ENCODE peak calls at places on chromosome 10, in four cellular contexts. U is GM10248, E is left ventricle myocardium inferior, X is fibroblast of pulmonary artery. W is an unnamed sample.

GRCh38 chr10:7258948-7259523 is 151.8 kb downstream of the SFMBT2 start:
- DNase-seq in U (peak; percentile 59), E (no peak), X (no peak), W (no peak)

GRCh38 chr10:19702215-19702614 is 114.0 kb upstream of the PLXDC2 start:
- DNase-seq in U (no peak), E (no peak), X (peak; percentile 52), W (peak; percentile 35)

GRCh38 chr10:48589266-48589665 is 15.6 kb downstream of the ARHGAP22 start:
- DNase-seq in U (no peak), E (no peak), X (peak; percentile 89), W (peak; percentile 93)

GRCh38 chr10:80064120-80064886 is 14.2 kb upstream of the TMEM254 start:
- DNase-seq in U (no peak), E (no peak), X (no peak), W (peak; percentile 50)

GRCh38 chr10:130927157-130927556 is 384.4 kb downstream of the TCERG1L start:
- DNase-seq in U (no peak), E (no peak), X (no peak), W (no peak)

GRCh38 chr10:51675088-51675487 is 24.3 kb downstream of the CSTF2T start:
- DNase-seq in U (no peak), E (no peak), X (no peak), W (peak; percentile 48)

GRCh38 chr10:102540023-102540422 is 36.3 kb downstream of the SUFU start:
- DNase-seq in U (peak; percentile 43), E (no peak), X (peak; percentile 46), W (peak; percentile 18)

GRCh38 chr10:106175760-106176377 is 988.6 kb downstream of the SORCS1 start:
- DNase-seq in U (peak; percentile 7), E (no peak), X (peak; percentile 65), W (peak; percentile 27)

GRCh38 chr10:3068201-3068967 is 1.0 kb downstream of the PFKP start:
- DNase-seq in U (peak; percentile 70), E (peak; percentile 73), X (peak; percentile 72), W (peak; percentile 63)

GRCh38 chr10:81920213-81920829 is 45.3 kb downstream of the NRG3 start:
- DNase-seq in U (peak; percentile 21), E (no peak), X (no peak), W (no peak)

GRCh38 chr10:11407939-11408338 is 203.5 kb downstream of the USP6NL start:
- DNase-seq in U (no peak), E (no peak), X (no peak), W (no peak)

GRCh38 chr10:43105793-43106158 is 28.9 kb downstream of the RET start:
- DNase-seq in U (peak; percentile 32), E (no peak), X (no peak), W (no peak)
- TF ChIP-seq CTCF in U (no peak), E (peak; percentile 39), X (no peak), W (no peak)

GRCh38 chr10:109978481-109978880 is 29.3 kb upstream of the ADD3 start:
- DNase-seq in U (peak; percentile 52), E (no peak), X (peak; percentile 83), W (peak; percentile 62)
- TF ChIP-seq CTCF in U (peak; percentile 78), E (peak; percentile 82), X (peak; percentile 90), W (peak; percentile 88)

DNA sequence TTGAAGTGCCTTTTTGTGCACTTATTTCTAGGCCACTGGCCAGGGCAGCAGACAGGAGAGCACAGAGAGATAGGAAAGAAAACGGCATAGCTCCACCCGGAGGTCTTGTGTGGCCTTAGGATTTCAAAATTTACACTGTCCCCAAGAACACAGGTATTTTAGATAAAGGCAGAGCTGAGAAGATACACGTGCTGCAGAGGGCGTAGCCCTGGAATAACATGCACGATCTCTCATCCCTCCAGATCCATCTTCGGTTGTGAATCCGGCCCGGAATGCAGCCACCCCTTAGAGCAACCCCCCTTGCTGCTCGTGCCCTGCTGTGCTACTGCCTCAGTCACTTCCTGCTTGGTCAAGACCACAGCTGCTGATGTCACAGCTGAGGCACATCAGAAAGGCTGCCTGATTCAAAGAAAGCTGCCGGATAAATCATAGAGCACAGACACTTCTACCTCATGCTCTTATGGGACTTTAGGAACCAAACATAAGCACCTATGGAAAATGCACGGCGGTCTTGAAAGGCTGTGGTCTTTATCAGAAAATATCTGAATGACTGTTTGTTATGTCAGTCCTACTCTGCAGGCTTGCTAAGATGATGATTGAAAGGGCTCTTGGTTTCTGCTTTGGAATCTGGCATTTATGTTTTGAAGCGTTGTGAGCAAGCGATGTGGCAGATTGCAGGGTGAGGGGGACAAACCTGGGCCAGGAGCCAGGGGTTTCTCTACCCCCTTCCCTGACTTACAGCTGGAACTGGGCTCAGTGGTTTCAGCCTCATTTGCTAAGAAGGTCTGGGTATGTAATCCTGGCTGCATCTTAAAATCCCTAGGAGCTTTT is 152.0 kb downstream of the SVIL start:
- DNase-seq in U (no peak), E (no peak), X (peak; percentile 63), W (peak; percentile 67)
- TF ChIP-seq CTCF in U (no peak), E (peak; percentile 8), X (no peak), W (peak; percentile 11)

DNA sequence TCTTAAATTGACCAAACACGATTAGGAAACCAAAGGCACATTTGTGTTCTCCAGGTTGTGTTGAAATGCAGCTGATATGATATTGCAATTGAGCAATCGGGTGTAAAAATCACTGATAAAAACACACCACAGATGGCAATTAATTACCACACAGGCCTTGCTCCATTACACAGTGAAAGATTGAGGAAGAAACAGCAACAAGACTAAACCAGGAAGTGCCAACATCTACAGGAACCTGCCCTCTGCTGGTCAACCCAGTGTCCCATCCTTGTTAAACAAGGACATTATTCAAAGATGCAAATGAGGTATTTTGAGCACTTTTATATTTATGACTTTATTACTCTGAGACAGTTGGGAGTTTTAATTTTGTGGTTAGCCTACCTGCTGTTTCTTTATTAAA is 765.6 kb upstream of the GHITM start:
- DNase-seq in U (no peak), E (no peak), X (peak; percentile 56), W (peak; percentile 17)
- TF ChIP-seq CTCF in U (peak; percentile 4), E (peak; percentile 46), X (peak; percentile 58), W (peak; percentile 27)

W was measured in AG10803.